ENCODE peak calls at places on chromosomes 13 and 19, in four cellular contexts. Z is fibroblast of lung, H is left lobe of liver, J is ELR. G is an unnamed sample.
A peak's percentile ranks its signal among the peaks of the same experiment; 100 is the strongest.

GRCh38 chr13:72963762-72964161 is 95.0 kb upstream of the KLF5 start:
- DNase-seq in J (no peak), Z (no peak), H (no peak), G (no peak)

GRCh38 chr13:78022164-78022877 is 103.7 kb upstream of the EDNRB start:
- DNase-seq in J (peak; percentile 88), Z (peak; percentile 40), H (no peak), G (peak; percentile 10)

GRCh38 chr13:54676526-54677113 is 1648.0 kb downstream of the OLFM4 start:
- DNase-seq in Z (no peak), H (no peak), J (no peak), G (no peak)

GRCh38 chr19:51093066-51093465 is 10.4 kb upstream of the KLK14 start:
- DNase-seq in Z (no peak), J (no peak), H (no peak), G (no peak)

GRCh38 chr13:109123971-109124370 is 494.6 kb downstream of the MYO16 start:
- DNase-seq in J (no peak), H (no peak), Z (no peak), G (no peak)

GRCh38 chr19:32224371-32225244 is 120.8 kb upstream of the ZNF507 start:
- DNase-seq in Z (peak; percentile 42), H (peak; percentile 62), J (peak; percentile 55), G (no peak)

GRCh38 chr19:17358395-17358794 is 18.7 kb downstream of the PLVAP start:
- DNase-seq in J (peak; percentile 62), H (no peak), Z (peak; percentile 30), G (peak; percentile 82)

GRCh38 chr13:60933638-60934037 is 482.0 kb downstream of the PCDH20 start:
- DNase-seq in H (no peak), Z (no peak), J (no peak), G (no peak)

GRCh38 chr19:37995346-37995745 is 88.3 kb downstream of the SIPA1L3 start:
- DNase-seq in Z (no peak), H (no peak), J (no peak), G (no peak)

GRCh38 chr13:36131931-36132297 is 732 bp upstream of the DCLK1 start:
- DNase-seq in H (no peak), J (no peak), Z (peak; percentile 45), G (peak; percentile 11)

GRCh38 chr19:45780448-45781281 is 1.6 kb downstream of the DMPK start:
- DNase-seq in H (no peak), J (no peak), Z (no peak), G (no peak)

GRCh38 chr13:40963927-40964326 is 55.2 kb downstream of the ELF1 start:
- DNase-seq in J (peak; percentile 61), H (no peak), Z (peak; percentile 43), G (no peak)

GRCh38 chr19:30222428-30222873 is 149.7 kb upstream of the ZNF536 start:
- DNase-seq in Z (no peak), H (no peak), J (no peak), G (no peak)

G was measured in ascending aorta.